ENCODE peak calls at places on chromosomes 6 and 20, in four cellular contexts. One of them, this sample, is unnamed.

GRCh38 chr6:79117752-79118151 is 39.7 kb upstream of the PHIP start:
- DNase-seq in NB4: no peak
- DNase-seq in A549: no peak
- DNase-seq in HepG2: no peak
- DNase-seq in this sample: peak; percentile 10

GRCh38 chr6:89667872-89668556 is 29.5 kb upstream of the LYRM2 start:
- DNase-seq in NB4: no peak
- DNase-seq in A549: no peak
- DNase-seq in HepG2: no peak
- DNase-seq in this sample: no peak

GRCh38 chr6:32298632-32299336 is 72.9 kb downstream of the TSBP1 start:
- DNase-seq in NB4: no peak
- DNase-seq in A549: peak; percentile 3
- DNase-seq in HepG2: peak; percentile 62
- DNase-seq in this sample: no peak

GRCh38 chr6:15744824-15745402 is 82.1 kb upstream of the DTNBP1 start:
- DNase-seq in NB4: peak; percentile 48
- DNase-seq in A549: no peak
- DNase-seq in HepG2: no peak
- DNase-seq in this sample: no peak

GRCh38 chr6:44627091-44627878 is 239.8 kb downstream of the CDC5L start:
- DNase-seq in NB4: peak; percentile 29
- DNase-seq in A549: no peak
- DNase-seq in HepG2: no peak
- DNase-seq in this sample: no peak

GRCh38 chr20:17835941-17836861 is 132.4 kb downstream of the SNX5 start:
- DNase-seq in NB4: no peak
- DNase-seq in A549: no peak
- DNase-seq in HepG2: no peak
- DNase-seq in this sample: no peak

GRCh38 chr20:56676679-56677078 is 47.6 kb downstream of the TFAP2C start:
- DNase-seq in NB4: no peak
- DNase-seq in A549: no peak
- DNase-seq in HepG2: no peak
- DNase-seq in this sample: no peak

GRCh38 chr20:21096321-21097043 is 9.7 kb downstream of the LINC00237 start:
- DNase-seq in NB4: peak; percentile 30
- DNase-seq in A549: no peak
- DNase-seq in HepG2: peak; percentile 73
- DNase-seq in this sample: peak; percentile 31

GRCh38 chr6:11616200-11616611 is 78.7 kb downstream of the TMEM170B start:
- DNase-seq in NB4: no peak
- DNase-seq in A549: no peak
- DNase-seq in HepG2: no peak
- DNase-seq in this sample: no peak

GRCh38 chr6:158908596-158908995 is 89.4 kb upstream of the EZR start:
- DNase-seq in NB4: no peak
- DNase-seq in A549: no peak
- DNase-seq in HepG2: no peak
- DNase-seq in this sample: no peak

GRCh38 chr6:158912591-158912990 is 87.4 kb downstream of the RSPH3 start:
- DNase-seq in NB4: no peak
- DNase-seq in A549: no peak
- DNase-seq in HepG2: no peak
- DNase-seq in this sample: no peak

GRCh38 chr6:158911746-158912158 is 88.2 kb downstream of the RSPH3 start:
- DNase-seq in NB4: no peak
- DNase-seq in A549: no peak
- DNase-seq in HepG2: no peak
- DNase-seq in this sample: no peak

GRCh38 chr6:158909938-158910337 is 90.1 kb downstream of the RSPH3 start:
- DNase-seq in NB4: no peak
- DNase-seq in A549: no peak
- DNase-seq in HepG2: no peak
- DNase-seq in this sample: no peak

DNA sequence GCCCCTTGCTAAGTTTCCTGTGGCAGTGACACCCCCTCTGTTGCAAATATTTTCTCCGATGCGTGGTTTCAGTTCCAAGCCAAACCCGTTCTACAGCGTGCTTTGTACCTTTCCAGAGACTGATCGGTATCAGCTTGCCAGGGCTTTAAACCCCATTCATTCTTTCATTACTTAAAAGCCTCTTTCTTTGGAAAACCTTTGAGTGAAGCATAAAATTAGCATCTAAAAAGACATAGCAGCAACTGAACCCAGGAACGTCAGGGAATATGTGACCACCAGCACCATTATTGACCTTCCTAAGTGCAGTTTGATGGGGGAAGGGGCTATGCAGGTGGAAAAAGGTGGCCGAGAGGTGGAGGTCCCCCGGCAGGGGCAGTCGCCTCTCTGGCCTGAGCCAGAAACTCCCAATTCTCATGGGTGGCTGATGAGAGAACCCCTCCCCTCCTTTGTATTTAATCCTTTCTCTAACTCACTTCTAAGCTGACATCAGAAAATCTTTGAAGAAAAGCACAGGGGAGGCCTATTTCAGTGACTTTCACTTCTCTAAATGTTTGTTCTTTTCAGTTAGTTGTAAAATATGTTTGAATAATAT is 89.4 kb downstream of the RSPH3 start:
- DNase-seq in NB4: no peak
- DNase-seq in A549: no peak
- DNase-seq in HepG2: no peak
- DNase-seq in this sample: no peak
- TF ChIP-seq MYC in NB4: no peak
- TF ChIP-seq MYC in A549: no peak
- TF ChIP-seq MYC in HepG2: no peak
- TF ChIP-seq MYC in this sample: no peak

GRCh38 chr6:36196049-36196879 is at the start of gene BRPF3:
- DNase-seq in NB4: peak; percentile 89
- DNase-seq in A549: peak; percentile 53
- DNase-seq in HepG2: peak; percentile 73
- DNase-seq in this sample: peak; percentile 86
- TF ChIP-seq POLR2A in NB4: no peak
- TF ChIP-seq POLR2A in A549: no peak
- TF ChIP-seq POLR2A in HepG2: peak; percentile 56
- TF ChIP-seq POLR2A in this sample: peak; percentile 34

DNA sequence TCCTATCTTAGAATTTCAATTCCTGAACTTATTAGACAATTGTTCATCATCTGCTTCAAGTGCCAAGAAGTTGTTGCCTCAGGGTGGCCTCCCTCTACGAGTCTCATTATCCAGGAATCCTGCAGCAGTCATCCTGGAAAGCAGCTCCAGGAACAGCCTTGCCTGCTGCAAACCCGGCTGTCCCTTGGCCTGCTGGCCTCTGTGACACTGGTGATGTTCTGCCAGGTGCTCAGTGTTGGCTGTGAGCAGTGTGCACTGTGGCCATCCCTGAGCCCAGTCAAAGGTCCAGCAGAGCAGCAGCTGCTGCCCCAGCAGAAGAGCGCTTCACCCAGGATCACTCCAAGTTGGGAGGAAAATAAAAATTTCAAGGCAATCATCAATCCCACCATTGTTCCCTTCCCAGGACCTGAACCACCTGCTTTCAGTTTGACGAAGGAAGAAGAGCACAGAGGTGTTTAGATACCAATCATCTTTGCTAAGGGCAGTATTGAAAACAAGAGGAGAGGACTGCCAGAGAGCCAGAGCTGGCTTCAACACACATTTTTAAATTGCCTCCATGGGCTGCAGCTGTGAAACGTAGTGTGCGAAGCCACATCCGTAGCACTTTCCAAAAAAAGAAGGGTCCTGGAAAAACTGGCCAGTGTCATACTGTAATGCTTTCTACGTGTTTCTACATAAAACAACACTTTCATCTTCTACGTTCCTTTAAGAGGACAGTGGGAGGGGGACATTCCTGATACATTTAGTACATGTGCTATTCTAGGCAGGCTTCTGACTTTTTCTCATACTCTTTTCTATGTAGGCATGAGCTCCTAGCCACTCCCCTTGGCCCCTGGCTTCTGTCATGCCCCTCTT is 7.2 kb upstream of the FAM50B start:
- DNase-seq in NB4: no peak
- DNase-seq in A549: no peak
- DNase-seq in HepG2: peak; percentile 30
- DNase-seq in this sample: no peak
- TF ChIP-seq MYC in NB4: no peak
- TF ChIP-seq MYC in A549: no peak
- TF ChIP-seq MYC in HepG2: peak; percentile 39
- TF ChIP-seq MYC in this sample: no peak

GRCh38 chr20:34082232-34082887 is 29.7 kb downstream of the EIF2S2 start:
- DNase-seq in NB4: no peak
- DNase-seq in A549: no peak
- DNase-seq in HepG2: no peak
- DNase-seq in this sample: no peak
- TF ChIP-seq POLR2A in NB4: no peak
- TF ChIP-seq POLR2A in A549: no peak
- TF ChIP-seq POLR2A in HepG2: no peak
- TF ChIP-seq POLR2A in this sample: no peak

GRCh38 chr6:167795874-167796667 is 30.6 kb upstream of the AFDN start:
- DNase-seq in NB4: no peak
- DNase-seq in A549: no peak
- DNase-seq in HepG2: no peak
- DNase-seq in this sample: no peak
- TF ChIP-seq MYC in NB4: no peak
- TF ChIP-seq MYC in A549: no peak
- TF ChIP-seq MYC in HepG2: no peak
- TF ChIP-seq MYC in this sample: no peak

GRCh38 chr20:41331731-41332130 is 8.9 kb upstream of the LPIN3 start:
- DNase-seq in NB4: no peak
- DNase-seq in A549: no peak
- DNase-seq in HepG2: no peak
- DNase-seq in this sample: no peak

GRCh38 chr20:41327178-41327577 is 9.6 kb upstream of the ZHX3 start:
- DNase-seq in NB4: no peak
- DNase-seq in A549: no peak
- DNase-seq in HepG2: no peak
- DNase-seq in this sample: no peak

GRCh38 chr20:41330343-41330720 is 10.3 kb upstream of the LPIN3 start:
- DNase-seq in NB4: no peak
- DNase-seq in A549: no peak
- DNase-seq in HepG2: no peak
- DNase-seq in this sample: no peak

GRCh38 chr20:41330941-41331340 is 9.7 kb upstream of the LPIN3 start:
- DNase-seq in NB4: no peak
- DNase-seq in A549: no peak
- DNase-seq in HepG2: no peak
- DNase-seq in this sample: no peak

GRCh38 chr20:41329435-41330342 is 10.9 kb upstream of the LPIN3 start:
- DNase-seq in NB4: peak; percentile 81
- DNase-seq in A549: peak; percentile 44
- DNase-seq in HepG2: peak; percentile 82
- DNase-seq in this sample: peak; percentile 30
- TF ChIP-seq POLR2A in NB4: no peak
- TF ChIP-seq POLR2A in A549: no peak
- TF ChIP-seq POLR2A in HepG2: peak; percentile 48
- TF ChIP-seq POLR2A in this sample: no peak

GRCh38 chr20:63977392-63978276 is 1.8 kb downstream of the SAMD10 start:
- DNase-seq in NB4: peak; percentile 96
- DNase-seq in A549: no peak
- DNase-seq in HepG2: peak; percentile 87
- DNase-seq in this sample: peak; percentile 38
- TF ChIP-seq MYC in NB4: peak; percentile 87
- TF ChIP-seq MYC in A549: no peak
- TF ChIP-seq MYC in HepG2: peak; percentile 91
- TF ChIP-seq MYC in this sample: no peak

GRCh38 chr20:791056-791455 is 22.8 kb upstream of the SLC52A3 start:
- DNase-seq in NB4: no peak
- DNase-seq in A549: no peak
- DNase-seq in HepG2: no peak
- DNase-seq in this sample: no peak

GRCh38 chr20:792248-792647 is 23.9 kb upstream of the SLC52A3 start:
- DNase-seq in NB4: no peak
- DNase-seq in A549: no peak
- DNase-seq in HepG2: no peak
- DNase-seq in this sample: no peak

DNA sequence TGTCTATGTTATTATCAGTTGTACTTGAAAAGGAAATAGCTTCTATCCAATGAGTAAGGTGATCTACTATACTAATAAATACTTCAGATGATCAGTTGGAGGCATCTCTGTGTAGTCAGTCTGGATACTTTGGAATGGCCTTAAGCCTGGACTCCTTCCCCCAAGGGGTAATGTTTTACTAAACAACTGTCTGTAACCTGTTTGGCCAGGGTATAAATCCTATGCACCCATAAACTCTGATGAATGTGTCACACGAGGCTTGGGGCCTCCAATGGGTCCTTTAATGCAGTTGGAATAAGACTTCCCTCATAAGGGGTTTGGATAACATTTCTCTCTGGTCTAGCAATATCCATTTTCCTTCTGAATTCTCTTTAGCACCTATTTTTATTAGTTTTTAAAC is 19.5 kb upstream of the SLC52A3 start:
- DNase-seq in NB4: no peak
- DNase-seq in A549: no peak
- DNase-seq in HepG2: no peak
- DNase-seq in this sample: no peak
- TF ChIP-seq POLR2A in NB4: no peak
- TF ChIP-seq POLR2A in A549: no peak
- TF ChIP-seq POLR2A in HepG2: no peak
- TF ChIP-seq POLR2A in this sample: no peak

GRCh38 chr6:101761124-101761601 is 367.7 kb downstream of the GRIK2 start:
- DNase-seq in NB4: peak; percentile 81
- DNase-seq in A549: no peak
- DNase-seq in HepG2: no peak
- DNase-seq in this sample: no peak

GRCh38 chr6:101762851-101763250 is 369.3 kb downstream of the GRIK2 start:
- DNase-seq in NB4: no peak
- DNase-seq in A549: no peak
- DNase-seq in HepG2: no peak
- DNase-seq in this sample: no peak

GRCh38 chr6:101758338-101758737 is 364.8 kb downstream of the GRIK2 start:
- DNase-seq in NB4: no peak
- DNase-seq in A549: no peak
- DNase-seq in HepG2: no peak
- DNase-seq in this sample: no peak
- TF ChIP-seq MYC in NB4: no peak
- TF ChIP-seq MYC in A549: no peak
- TF ChIP-seq MYC in HepG2: no peak
- TF ChIP-seq MYC in this sample: no peak

GRCh38 chr6:167815296-167815980 is 11.3 kb upstream of the AFDN start:
- DNase-seq in NB4: no peak
- DNase-seq in A549: no peak
- DNase-seq in HepG2: no peak
- DNase-seq in this sample: no peak
- TF ChIP-seq POLR2A in NB4: no peak
- TF ChIP-seq POLR2A in A549: no peak
- TF ChIP-seq POLR2A in HepG2: no peak
- TF ChIP-seq POLR2A in this sample: peak; percentile 59